ENCODE peak calls at places on chromosomes 5 and 9, in five cellular contexts. H is nucleus accumbens, P is HTR-8/SVneo, L is epithelial cell of prostate, E is hepatic stellate cell. I is an unnamed sample.

GRCh38 chr9:84597131-84597530 is 72.4 kb upstream of the NTRK2 start:
- DNase-seq in H (no peak), P (no peak), L (no peak), E (no peak), I (no peak)

GRCh38 chr9:83572524-83572923 is 34.3 kb upstream of the FRMD3 start:
- DNase-seq in H (no peak), P (no peak), L (no peak), E (peak; percentile 40), I (no peak)

GRCh38 chr9:125393426-125393825 is 131.8 kb downstream of the GAPVD1 start:
- DNase-seq in H (no peak), P (no peak), L (peak; percentile 29), E (no peak), I (no peak)

GRCh38 chr5:169655353-169655752 is 18.3 kb downstream of the DOCK2 start:
- DNase-seq in H (no peak), P (no peak), L (no peak), E (no peak), I (no peak)

GRCh38 chr5:176536132-176536901 is 885 bp downstream of the RNF44 start:
- DNase-seq in H (peak; percentile 66), P (peak; percentile 66), L (no peak), E (peak; percentile 87), I (peak; percentile 72)

GRCh38 chr5:141747152-141747640 is 65.2 kb upstream of the ARAP3 start:
- DNase-seq in H (peak; percentile 91), P (no peak), L (no peak), E (peak; percentile 62), I (peak; percentile 74)

GRCh38 chr5:53557386-53557785 is 3.1 kb upstream of the NDUFS4 start:
- DNase-seq in H (no peak), P (no peak), L (peak; percentile 10), E (peak; percentile 11), I (no peak)

GRCh38 chr5:155897761-155898160 is 429.2 kb upstream of the SGCD start:
- DNase-seq in H (no peak), P (no peak), L (no peak), E (no peak), I (no peak)

GRCh38 chr9:110178281-110178680 is 29.7 kb downstream of the C9orf152 start:
- DNase-seq in H (no peak), P (no peak), L (no peak), E (no peak), I (no peak)

GRCh38 chr9:97758334-97758916 is 61.3 kb upstream of the XPA start:
- DNase-seq in H (no peak), P (no peak), L (no peak), E (no peak), I (no peak)

GRCh38 chr9:131511880-131512279 is 9.2 kb downstream of the POMT1 start:
- DNase-seq in H (no peak), P (no peak), L (no peak), E (no peak), I (no peak)

GRCh38 chr5:135308245-135308644 is 90.8 kb downstream of the MACROH2A1 start:
- DNase-seq in H (no peak), P (no peak), L (no peak), E (no peak), I (no peak)

GRCh38 chr9:87193151-87193550 is 245.8 kb upstream of the GAS1 start:
- DNase-seq in H (no peak), P (no peak), L (no peak), E (no peak), I (no peak)

I was measured in caudate nucleus.